ENCODE peak calls at places on chromosomes 6 and 20, in four cellular contexts. M is H1, Q is trophoblast cell, H is mesenchymal stem cell. T is an unnamed sample.

GRCh38 chr6:723540-723939 is 30.6 kb upstream of the EXOC2 start:
- DNase-seq in M (no peak), Q (peak; percentile 19), H (no peak), T (no peak)

GRCh38 chr6:158911746-158912158 is 88.2 kb downstream of the RSPH3 start:
- DNase-seq in M (no peak), H (no peak), Q (peak; percentile 33), T (no peak)

GRCh38 chr20:38108438-38109024 is 56.5 kb downstream of the TGM2 start:
- DNase-seq in H (peak; percentile 87), Q (peak; percentile 33), M (peak; percentile 19), T (no peak)

GRCh38 chr6:37630281-37630799 is 67.3 kb downstream of the MDGA1 start:
- DNase-seq in Q (peak; percentile 68), M (no peak), H (peak; percentile 97), T (no peak)

GRCh38 chr20:17473662-17474061 is 57.5 kb downstream of the BFSP1 start:
- DNase-seq in M (peak; percentile 7), Q (no peak), H (no peak), T (no peak)

GRCh38 chr20:59748555-59749292 is 144.4 kb downstream of the PHACTR3 start:
- DNase-seq in H (no peak), Q (no peak), M (no peak), T (no peak)

GRCh38 chr6:152121910-152122309 is 314.4 kb downstream of the ESR1 start:
- DNase-seq in H (no peak), M (no peak), Q (no peak), T (no peak)

GRCh38 chr6:38169221-38169674 is 349.7 kb downstream of the ZFAND3 start:
- DNase-seq in Q (no peak), M (no peak), H (no peak), T (no peak)

DNA sequence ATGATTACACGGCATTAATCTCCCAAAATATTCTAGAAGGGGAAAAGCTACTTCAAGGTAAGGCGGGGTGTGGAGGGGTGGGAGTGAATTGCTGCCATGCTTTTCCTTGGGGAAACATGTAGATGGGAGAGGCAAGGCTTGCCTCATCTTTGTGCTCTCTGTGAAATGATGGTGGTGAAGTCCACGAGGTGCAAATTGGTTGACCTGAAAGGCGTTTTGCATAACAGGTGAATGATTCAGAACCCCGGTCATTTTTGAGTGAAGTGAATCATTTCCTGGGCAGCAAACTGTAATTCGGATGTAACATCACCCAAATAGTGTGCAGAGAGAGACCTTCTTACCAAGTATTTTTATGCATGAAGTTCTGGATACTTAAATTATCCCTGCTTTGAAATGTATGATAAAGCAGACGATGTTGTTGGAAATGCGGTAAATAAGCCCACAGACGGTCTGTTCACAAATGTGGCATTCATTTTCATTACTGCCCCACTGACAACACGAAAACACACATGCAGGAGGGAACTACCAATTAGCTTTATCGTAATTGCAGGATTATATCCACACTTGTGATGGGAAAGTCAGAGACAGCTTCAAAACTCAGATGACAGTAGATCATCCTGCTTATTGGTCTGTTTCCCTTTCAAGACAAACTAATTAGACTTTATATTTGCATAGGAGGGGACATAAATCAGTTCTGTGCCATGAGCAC is 3.0 kb downstream of the CDH4 start:
- DNase-seq in H (no peak), M (no peak), Q (no peak), T (no peak)
- H3K36me3 ChIP-seq in H (no peaks in the 10 kb centered on the region), M (no peaks in the 10 kb centered on the region), Q (no peaks in the 10 kb centered on the region), T (peaks cover 51% of the 10 kb centered on the region)

GRCh38 chr20:55291251-55291650 is 714.1 kb downstream of the CBLN4 start:
- DNase-seq in H (no peak), M (no peak), Q (no peak), T (no peak)
- H2BK12ac ChIP-seq in H (no peak overlapping the region), M (no peak overlapping the region), Q (no peak overlapping the region), T (no peak overlapping the region)

DNA sequence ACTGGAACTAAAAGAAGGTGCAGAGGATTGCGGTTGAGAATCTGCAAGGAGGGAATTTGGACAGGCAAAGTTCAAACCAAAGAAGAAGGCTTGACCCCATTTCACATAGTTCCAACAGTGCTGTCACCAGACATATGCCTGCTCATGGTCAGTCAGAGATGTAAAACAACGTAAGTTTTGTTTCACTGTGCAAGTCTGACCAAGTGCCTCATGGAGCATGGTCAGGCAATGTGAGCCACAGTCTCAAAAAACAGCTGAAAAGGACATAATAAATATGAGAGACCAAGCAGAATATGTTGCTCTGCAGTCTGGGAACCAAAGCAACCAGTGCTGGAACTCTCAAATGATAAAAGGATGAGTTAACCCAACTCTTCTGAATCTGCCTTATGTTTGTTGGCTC is 39.9 kb upstream of the DST start:
- DNase-seq in Q (no peak), M (no peak), H (no peak), T (no peak)
- H3K79me1 ChIP-seq in Q (no peaks in the 10 kb centered on the region), M (peaks cover 4% of the 10 kb centered on the region), H (peaks cover 4% of the 10 kb centered on the region), T (no peaks in the 10 kb centered on the region)

GRCh38 chr6:136890194-136890558 is 31.9 kb upstream of the SLC35D3 start:
- DNase-seq in M (no peak), Q (no peak), H (no peak), T (no peak)
- H3K36me3 ChIP-seq in M (no peaks in the 10 kb centered on the region), Q (no peaks in the 10 kb centered on the region), H (peaks cover 2% of the 10 kb centered on the region), T (no peaks in the 10 kb centered on the region)

GRCh38 chr6:13423292-13423691 is 64.1 kb downstream of the GFOD1 start:
- DNase-seq in M (no peak), Q (no peak), H (no peak), T (no peak)
- H2BK12ac ChIP-seq in M (peak overlapping the region; percentile 91), Q (peak overlapping the region; percentile 92), H (no peak overlapping the region), T (peak overlapping the region; percentile 78)

GRCh38 chr6:109893606-109894005 is 84.5 kb upstream of the GPR6 start:
- DNase-seq in M (no peak), H (no peak), Q (no peak), T (no peak)
- H3K79me1 ChIP-seq in M (no peaks in the 10 kb centered on the region), H (no peaks in the 10 kb centered on the region), Q (peaks cover 19% of the 10 kb centered on the region), T (no peaks in the 10 kb centered on the region)